ENCODE peak calls at places on chromosome 11, in six cellular contexts. Q is stimulated activated CD4-positive, alpha-beta T cell treated with anti-CD3 and anti-CD28 coated beads, Interleukin-15, amount 100 ng/mL, for 1 hour; Z is activated CD4-positive, CD25-positive, alpha-beta regulatory T cell; T is NCI-H510A; W is activated CD4-positive, alpha-beta T cell treated with anti-CD3 and anti-CD28 coated beads for 48 hours; L is T47D. N is an unnamed sample.

GRCh38 chr11:70631624-70632047 is 233.3 kb downstream of the CTTN start:
- DNase-seq in Z (no peak), L (no peak), Q (no peak), W (no peak), T (no peak), N (no peak)

GRCh38 chr11:69442012-69442806 is 39.3 kb upstream of the LINC01488 start:
- DNase-seq in W (peak; percentile 20), L (peak; percentile 59), Z (no peak), T (no peak), Q (no peak), N (no peak)

GRCh38 chr11:15159085-15159484 is 44.4 kb downstream of the INSC start:
- DNase-seq in L (peak; percentile 9), W (no peak), Q (no peak), Z (no peak), T (no peak), N (no peak)

GRCh38 chr11:68505596-68505995 is 45.0 kb downstream of the PPP6R3 start:
- DNase-seq in L (no peak), Z (no peak), T (no peak), Q (no peak), W (no peak), N (no peak)

GRCh38 chr11:65606876-65607613 is 7.0 kb downstream of the MAP3K11 start:
- DNase-seq in W (peak; percentile 57), Q (no peak), L (peak; percentile 91), T (no peak), Z (no peak), N (peak; percentile 49)

GRCh38 chr11:80638296-80638695 is 1197.5 kb upstream of the TENM4 start:
- DNase-seq in L (no peak), Q (no peak), W (no peak), Z (no peak), T (no peak), N (no peak)

GRCh38 chr11:126791446-126791845 is 209.1 kb downstream of the KIRREL3 start:
- DNase-seq in Q (no peak), L (no peak), Z (no peak), T (no peak), W (no peak), N (no peak)

GRCh38 chr11:134276396-134277175 is 407 bp downstream of the GLB1L3 start:
- DNase-seq in T (no peak), Z (no peak), Q (no peak), L (no peak), W (peak; percentile 24), N (no peak)

GRCh38 chr11:2301631-2302272 is at the start of the genes C11orf21 and TSPAN32:
- DNase-seq in Z (peak; percentile 39), L (no peak), W (peak; percentile 64), T (no peak), Q (no peak), N (no peak)

GRCh38 chr11:98536023-98536422 is 484.7 kb upstream of the CNTN5 start:
- DNase-seq in Q (no peak), T (no peak), W (no peak), Z (no peak), L (no peak), N (no peak)

GRCh38 chr11:11179239-11179638 is 173.8 kb downstream of the CSNK2A3 start:
- DNase-seq in Q (no peak), L (no peak), T (no peak), W (no peak), Z (no peak), N (no peak)

GRCh38 chr11:72741849-72742521 is 10.2 kb downstream of the ARAP1 start:
- DNase-seq in W (no peak), L (no peak), T (no peak), Q (no peak), Z (no peak), N (no peak)

GRCh38 chr11:14340721-14341120 is 18.3 kb downstream of the RRAS2 start:
- DNase-seq in T (no peak), Q (no peak), W (no peak), Z (no peak), L (no peak), N (no peak)

GRCh38 chr11:5367461-5368074 is 16.0 kb upstream of the OR51M1 start:
- DNase-seq in Q (no peak), L (no peak), T (no peak), W (no peak), Z (no peak), N (no peak)

GRCh38 chr11:8258289-8258688 is 5.4 kb downstream of the LMO1 start:
- DNase-seq in W (no peak), Z (no peak), L (no peak), Q (no peak), T (no peak), N (no peak)

GRCh38 chr11:95521862-95522261 is 267.7 kb downstream of the FAM76B start:
- DNase-seq in T (no peak), Z (no peak), Q (no peak), L (no peak), W (no peak), N (no peak)

GRCh38 chr11:103851166-103851651 is 185.2 kb upstream of the DDI1 start:
- DNase-seq in T (no peak), L (no peak), Q (no peak), W (no peak), Z (no peak), N (no peak)

GRCh38 chr11:128179512-128179911 is 407.8 kb downstream of the ETS1 start:
- DNase-seq in L (no peak), W (no peak), T (no peak), Q (no peak), Z (no peak), N (no peak)

GRCh38 chr11:119166368-119167076 is 2.0 kb upstream of the NLRX1 start:
- DNase-seq in L (no peak), Q (no peak), T (no peak), Z (no peak), W (no peak), N (no peak)

GRCh38 chr11:36997656-36998055 is 399.6 kb upstream of the RAG2 start:
- DNase-seq in Q (no peak), L (no peak), W (no peak), T (no peak), Z (no peak), N (no peak)

GRCh38 chr11:116230453-116230852 is 542.3 kb downstream of the BUD13 start:
- DNase-seq in W (no peak), Z (no peak), L (no peak), Q (no peak), T (no peak), N (no peak)

GRCh38 chr11:110356769-110357671 is 60.6 kb upstream of the RDX start:
- DNase-seq in W (no peak), T (no peak), Z (no peak), L (no peak), Q (no peak), N (peak; percentile 38)

N was measured in NCI-H460.